ENCODE peak calls at places on chromosomes 4 and X, in ten cellular contexts. U is ovary, C is AG08396, S is GM13977, N is glutamatergic neuron, Y is foreskin fibroblast, R is DMS153, G is sigmoid colon, P is lower lobe of right lung, K is osteocyte. O is an unnamed sample.

GRCh38 chr4:25884040-25884788 is 21.4 kb upstream of the SEL1L3 start:
- DNase-seq in C (peak; percentile 34), U (no peak), G (no peak), S (no peak), R (no peak), P (no peak), K (no peak), N (no peak), Y (peak; percentile 54), O (no peak)

GRCh38 chr4:113116414-113117345 is 67.2 kb downstream of the ANK2 start:
- DNase-seq in Y (peak; percentile 9), N (no peak), G (no peak), P (no peak), C (no peak), U (no peak), K (no peak), R (peak; percentile 63), S (no peak), O (no peak)

GRCh38 chr4:100938698-100939097 is 408.6 kb downstream of the PPP3CA start:
- DNase-seq in R (no peak), U (no peak), P (no peak), N (peak; percentile 10), S (no peak), K (no peak), C (no peak), Y (no peak), G (no peak), O (no peak)

GRCh38 chrX:2385224-2385623 is 115.6 kb downstream of the DHRSX start:
- DNase-seq in U (no peak), K (no peak), R (no peak), Y (peak; percentile 68), N (no peak), S (no peak), G (no peak), P (no peak), C (peak; percentile 43), O (no peak)

GRCh38 chr4:17701882-17702281 is 79.5 kb downstream of the FAM184B start:
- DNase-seq in K (peak; percentile 53), R (no peak), N (no peak), S (no peak), Y (no peak), G (no peak), C (no peak), U (no peak), P (no peak), O (no peak)

GRCh38 chr4:545612-546011 is 30.5 kb downstream of the TMEM271 start:
- DNase-seq in S (no peak), G (no peak), K (peak; percentile 71), N (no peak), U (no peak), R (no peak), Y (no peak), P (no peak), C (no peak), O (no peak)

GRCh38 chr4:121736735-121737351 is 28.1 kb downstream of the SMIM43 start:
- DNase-seq in R (peak; percentile 30), U (no peak), S (peak; percentile 21), C (peak; percentile 41), Y (peak; percentile 42), G (no peak), K (no peak), P (no peak), N (no peak), O (peak; percentile 15)

GRCh38 chrX:132958086-132958703 is at the start of gene HS6ST2:
- DNase-seq in C (no peak), U (peak; percentile 60), R (no peak), N (peak; percentile 29), G (no peak), P (no peak), K (no peak), S (no peak), Y (no peak), O (peak; percentile 71)

GRCh38 chr4:79623125-79623905 is 215.3 kb upstream of the GK2 start:
- DNase-seq in S (no peak), N (no peak), G (peak; percentile 73), P (no peak), K (no peak), U (no peak), Y (no peak), R (peak; percentile 5), C (no peak), O (no peak)

GRCh38 chr4:110808371-110808878 is 185.5 kb upstream of the PITX2 start:
- DNase-seq in S (no peak), U (no peak), K (no peak), G (no peak), C (no peak), P (no peak), Y (peak; percentile 15), N (no peak), R (no peak), O (no peak)

O was measured in nephron progenitor cell.